ENCODE peak calls at places on chromosomes 12 and 14, in five cellular contexts. V is mesenchymal stem cell, Z is trophoblast cell, F is IMR-90, J is mesendoderm. U is an unnamed sample.

GRCh38 chr14:47278233-47278842 is 397.1 kb downstream of the MDGA2 start:
- DNase-seq in V (peak; percentile 57), Z (no peak), F (no peak), J (peak; percentile 73), U (peak; percentile 71)

GRCh38 chr12:50181691-50182090 is 14.5 kb upstream of the CERS5 start:
- DNase-seq in V (no peak), Z (no peak), F (no peak), J (no peak), U (no peak)

GRCh38 chr14:94427016-94427613 is 25.5 kb downstream of the SERPINA11 start:
- DNase-seq in V (no peak), Z (no peak), F (no peak), J (no peak), U (no peak)

GRCh38 chr12:120529641-120530314 is 820 bp upstream of the COQ5 start:
- DNase-seq in V (peak; percentile 33), Z (peak; percentile 68), F (peak; percentile 33), J (peak; percentile 82), U (peak; percentile 42)

GRCh38 chr14:105281354-105282097 is 19.3 kb downstream of the BRF1 start:
- DNase-seq in V (peak; percentile 84), Z (peak; percentile 82), F (peak; percentile 83), J (peak; percentile 72), U (no peak)

GRCh38 chr12:132481771-132482745 is 7.9 kb upstream of the FBRSL1 start:
- DNase-seq in V (no peak), Z (no peak), F (no peak), J (no peak), U (no peak)

GRCh38 chr12:105740970-105741725 is 397.6 kb downstream of the NUAK1 start:
- DNase-seq in V (peak; percentile 5), Z (no peak), F (peak; percentile 30), J (no peak), U (no peak)

GRCh38 chr12:93469386-93469785 is 2.1 kb downstream of the MRPL42 start:
- DNase-seq in V (no peak), Z (no peak), F (no peak), J (no peak), U (no peak)

GRCh38 chr14:67787673-67788072 is 28.7 kb downstream of the ZFYVE26 start:
- DNase-seq in V (no peak), Z (no peak), F (no peak), J (no peak), U (no peak)

GRCh38 chr12:104263026-104263425 is 40.5 kb upstream of the EID3 start:
- DNase-seq in V (no peak), Z (no peak), F (no peak), J (no peak), U (no peak)

GRCh38 chr12:112870267-112870980 is 36.3 kb upstream of the OAS1 start:
- DNase-seq in V (no peak), Z (no peak), F (no peak), J (no peak), U (no peak)

GRCh38 chr12:69570000-69570516 is 15.2 kb upstream of the CCT2 start:
- DNase-seq in V (no peak), Z (no peak), F (no peak), J (no peak), U (no peak)

GRCh38 chr12:95624544-95624943 is 73.3 kb upstream of the USP44 start:
- DNase-seq in V (no peak), Z (peak; percentile 51), F (peak; percentile 31), J (no peak), U (no peak)

GRCh38 chr12:29521951-29522350 is 24.5 kb upstream of the OVCH1 start:
- DNase-seq in V (peak; percentile 19), Z (no peak), F (peak; percentile 43), J (no peak), U (no peak)

GRCh38 chr12:53751336-53752191 is at the start of gene CISTR:
- DNase-seq in V (peak; percentile 20), Z (no peak), F (no peak), J (peak; percentile 28), U (peak; percentile 62)

GRCh38 chr12:27229367-27229766 is 14.7 kb upstream of the STK38L start:
- DNase-seq in V (no peak), Z (no peak), F (no peak), J (no peak), U (no peak)

GRCh38 chr14:96762650-96763049 is 34.5 kb upstream of the VRK1 start:
- DNase-seq in V (peak; percentile 50), Z (peak; percentile 56), F (peak; percentile 58), J (peak; percentile 92), U (peak; percentile 57)

GRCh38 chr12:4353785-4354208 is 25.7 kb downstream of the FGF23 start:
- DNase-seq in V (no peak), Z (peak; percentile 9), F (no peak), J (peak; percentile 29), U (peak; percentile 66)

GRCh38 chr12:124053855-124054254 is 80.8 kb downstream of the ZNF664 start:
- DNase-seq in V (peak; percentile 78), Z (peak; percentile 24), F (peak; percentile 48), J (peak; percentile 87), U (peak; percentile 82)

GRCh38 chr14:56216631-56217379 is 98.6 kb downstream of the PELI2 start:
- DNase-seq in V (peak; percentile 78), Z (no peak), F (peak; percentile 28), J (no peak), U (no peak)

GRCh38 chr12:69239286-69239921 is at the start of gene CPSF6:
- DNase-seq in V (peak; percentile 93), Z (peak; percentile 96), F (peak; percentile 84), J (peak; percentile 97), U (peak; percentile 98)

GRCh38 chr12:64077922-64078321 is 144.2 kb downstream of the KICS2 start:
- DNase-seq in V (peak; percentile 33), Z (no peak), F (no peak), J (peak; percentile 40), U (no peak)

GRCh38 chr12:124388038-124388676 is 93.3 kb downstream of the RFLNA start:
- DNase-seq in V (no peak), Z (no peak), F (no peak), J (no peak), U (no peak)

GRCh38 chr12:46788247-46788887 is 37.4 kb downstream of the SLC38A4 start:
- DNase-seq in V (peak; percentile 31), Z (no peak), F (peak; percentile 37), J (no peak), U (no peak)

DNA sequence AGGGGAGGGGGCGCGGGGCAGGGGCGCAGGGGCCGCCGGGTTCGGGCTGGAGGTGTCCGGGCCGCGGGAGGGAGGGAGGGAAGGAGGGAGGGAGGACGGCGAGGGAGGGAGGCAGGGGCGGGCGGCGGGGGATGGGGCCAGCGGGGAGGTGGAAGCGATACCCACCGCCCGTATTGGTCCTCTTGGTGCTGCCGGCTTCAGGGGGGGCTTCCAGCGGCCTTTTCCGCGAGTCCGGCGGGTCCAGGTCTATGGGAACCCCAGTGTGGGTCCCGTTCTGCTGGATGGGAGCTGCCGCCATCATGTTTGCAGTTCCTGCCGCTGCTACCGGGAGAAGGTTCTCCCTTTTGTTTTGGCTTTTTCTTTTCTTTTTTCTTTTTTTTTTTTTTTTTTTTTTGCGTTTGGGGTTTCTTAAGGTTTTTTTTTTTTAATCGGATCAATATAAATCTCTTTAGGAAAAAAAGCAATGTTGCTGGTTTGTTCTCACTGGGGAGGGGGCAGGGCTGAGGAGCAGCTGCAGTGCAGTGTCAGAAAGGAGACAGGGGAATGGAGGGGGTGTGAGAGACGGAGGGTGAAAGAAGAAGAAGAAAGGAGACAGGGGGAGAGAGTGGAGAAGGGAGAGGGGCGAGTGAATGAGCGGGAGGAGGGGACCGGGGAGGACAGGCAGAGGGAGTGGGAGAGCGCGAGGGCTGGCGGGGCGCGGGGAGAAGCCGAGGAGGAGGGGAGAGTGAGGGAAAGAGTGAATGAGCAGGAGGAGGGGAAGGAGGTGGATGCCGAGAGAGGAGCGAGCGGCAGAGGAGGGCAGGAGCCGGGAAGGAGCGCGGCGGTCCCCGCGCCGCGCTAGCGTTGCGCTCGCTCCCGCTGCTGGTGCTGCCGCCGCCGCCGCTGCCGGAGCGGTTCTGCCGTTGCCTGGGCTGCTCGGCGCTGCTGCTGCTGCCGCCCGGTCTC is at the start of gene NOVA1:
- DNase-seq in V (peak; percentile 25), Z (no peak), F (no peak), J (peak; percentile 25), U (peak; percentile 62)
- H3K18ac ChIP-seq in V (peak within 1 kb of the TSS; percentile 97), Z (no peak within 1 kb of the TSS), F (peak within 1 kb of the TSS; percentile 59), J (peak within 1 kb of the TSS; percentile 91), U (peak within 1 kb of the TSS; percentile 84)

GRCh38 chr14:35367056-35367372 is 37.5 kb downstream of the NFKBIA start:
- DNase-seq in V (no peak), Z (no peak), F (no peak), J (no peak), U (no peak)

GRCh38 chr14:35362911-35363374 is 41.6 kb downstream of the NFKBIA start:
- DNase-seq in V (peak; percentile 88), Z (no peak), F (peak; percentile 88), J (no peak), U (no peak)

GRCh38 chr14:35366521-35366976 is 38.0 kb downstream of the NFKBIA start:
- DNase-seq in V (no peak), Z (no peak), F (no peak), J (no peak), U (no peak)

GRCh38 chr14:35366048-35366428 is 38.5 kb downstream of the NFKBIA start:
- DNase-seq in V (peak; percentile 68), Z (peak; percentile 62), F (peak; percentile 74), J (no peak), U (no peak)

GRCh38 chr14:35365130-35366047 is 39.2 kb downstream of the NFKBIA start:
- DNase-seq in V (peak; percentile 95), Z (peak; percentile 87), F (peak; percentile 92), J (peak; percentile 48), U (no peak)
- H3K18ac ChIP-seq in V (peak overlapping the region; percentile 92), Z (peak overlapping the region; percentile 64), F (peak overlapping the region; percentile 86), J (peak overlapping the region; percentile 62), U (no peak overlapping the region)

DNA sequence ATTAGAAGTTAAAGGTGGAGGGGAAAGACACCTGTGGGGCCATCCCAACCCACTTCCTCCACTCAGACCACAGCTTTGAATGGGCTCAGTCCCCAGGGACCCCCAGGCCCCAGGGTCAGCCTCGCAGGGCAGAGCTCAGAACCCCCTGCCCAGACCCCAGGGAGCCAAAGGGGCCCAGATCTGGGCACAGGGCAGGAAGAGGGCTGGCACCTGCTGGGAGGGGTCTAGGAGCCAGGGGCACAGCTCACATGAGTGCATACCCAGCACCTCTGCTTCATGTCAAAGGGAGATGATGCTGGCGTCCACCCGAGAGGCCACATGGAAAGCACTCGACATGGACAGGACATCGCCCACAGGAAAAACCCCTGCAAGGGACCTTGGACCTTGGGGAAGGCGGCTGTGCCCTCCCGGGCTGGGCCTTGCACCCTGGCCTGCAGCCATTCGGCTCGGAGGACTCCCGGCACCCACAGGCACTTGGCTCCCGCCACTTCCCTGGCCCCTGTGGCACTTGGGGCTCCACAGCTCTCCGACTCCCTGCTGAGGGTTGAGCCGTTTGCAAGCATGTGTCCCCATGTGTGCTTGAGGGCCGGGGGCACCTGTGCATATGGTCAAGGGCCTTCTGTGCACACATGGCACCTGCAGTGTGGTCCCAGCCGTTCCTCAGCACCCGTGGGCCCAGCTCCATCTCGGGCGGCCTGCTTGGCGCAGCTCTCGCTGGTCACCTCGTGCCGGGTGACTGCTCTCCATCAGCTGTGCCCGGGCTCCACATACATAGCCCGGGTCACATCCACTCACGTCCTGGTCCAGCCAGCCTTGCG is 7.8 kb upstream of the AMN start:
- DNase-seq in V (no peak), Z (no peak), F (no peak), J (no peak), U (no peak)
- H3K18ac ChIP-seq in V (no peak overlapping the region), Z (no peak overlapping the region), F (no peak overlapping the region), J (no peak overlapping the region), U (no peak overlapping the region)

GRCh38 chr12:48296586-48297396 is 53.9 kb downstream of the ZNF641 start:
- DNase-seq in V (peak; percentile 47), Z (peak; percentile 69), F (peak; percentile 55), J (peak; percentile 93), U (peak; percentile 93)
- H3K18ac ChIP-seq in V (peak overlapping the region; percentile 57), Z (no peak overlapping the region), F (no peak overlapping the region), J (no peak overlapping the region), U (peak overlapping the region; percentile 40)

GRCh38 chr14:102230481-102231210 is 74.3 kb downstream of the MOK start:
- DNase-seq in V (no peak), Z (no peak), F (no peak), J (no peak), U (no peak)
- H3K18ac ChIP-seq in V (no peak overlapping the region), Z (no peak overlapping the region), F (no peak overlapping the region), J (no peak overlapping the region), U (no peak overlapping the region)